ENCODE peak calls at places on chromosome 18, in five cellular contexts. One of them, this sample, is unnamed.

GRCh38 chr18:69186162-69186561 is 214.5 kb upstream of the DOK6 start:
- DNase-seq in lower lobe of right lung: no peak
- DNase-seq in Peyer's patch: no peak
- DNase-seq in iPS DF 6.9: no peak
- DNase-seq in astrocyte of the spinal cord: no peak
- DNase-seq in this sample: no peak

GRCh38 chr18:6058941-6059340 is 163.6 kb upstream of the TMEM200C start:
- DNase-seq in lower lobe of right lung: no peak
- DNase-seq in Peyer's patch: no peak
- DNase-seq in iPS DF 6.9: no peak
- DNase-seq in astrocyte of the spinal cord: peak; percentile 62
- DNase-seq in this sample: no peak

GRCh38 chr18:74040459-74041332 is 106.9 kb downstream of the FBXO15 start:
- DNase-seq in lower lobe of right lung: peak; percentile 60
- DNase-seq in Peyer's patch: peak; percentile 38
- DNase-seq in iPS DF 6.9: no peak
- DNase-seq in astrocyte of the spinal cord: no peak
- DNase-seq in this sample: peak; percentile 5

GRCh38 chr18:31498450-31499156 is 626 bp downstream of the DSG2 start:
- DNase-seq in lower lobe of right lung: no peak
- DNase-seq in Peyer's patch: no peak
- DNase-seq in iPS DF 6.9: no peak
- DNase-seq in astrocyte of the spinal cord: peak; percentile 19
- DNase-seq in this sample: no peak

GRCh38 chr18:34223893-34224422 is 755 bp downstream of the NOL4 start:
- DNase-seq in lower lobe of right lung: no peak
- DNase-seq in Peyer's patch: no peak
- DNase-seq in iPS DF 6.9: no peak
- DNase-seq in astrocyte of the spinal cord: peak; percentile 5
- DNase-seq in this sample: no peak

GRCh38 chr18:37445368-37445767 is 120.2 kb downstream of the CELF4 start:
- DNase-seq in lower lobe of right lung: no peak
- DNase-seq in Peyer's patch: no peak
- DNase-seq in iPS DF 6.9: no peak
- DNase-seq in astrocyte of the spinal cord: no peak
- DNase-seq in this sample: no peak

GRCh38 chr18:56977284-56977683 is 169.6 kb upstream of the BOD1L2 start:
- DNase-seq in lower lobe of right lung: no peak
- DNase-seq in Peyer's patch: no peak
- DNase-seq in iPS DF 6.9: no peak
- DNase-seq in astrocyte of the spinal cord: no peak
- DNase-seq in this sample: no peak

GRCh38 chr18:60549338-60549960 is 176.9 kb upstream of the MC4R start:
- DNase-seq in lower lobe of right lung: no peak
- DNase-seq in Peyer's patch: no peak
- DNase-seq in iPS DF 6.9: peak; percentile 18
- DNase-seq in astrocyte of the spinal cord: peak; percentile 85
- DNase-seq in this sample: peak; percentile 41

GRCh38 chr18:74996055-74996454 is 212.9 kb downstream of the PTGR3 start:
- DNase-seq in lower lobe of right lung: no peak
- DNase-seq in Peyer's patch: no peak
- DNase-seq in iPS DF 6.9: no peak
- DNase-seq in astrocyte of the spinal cord: no peak
- DNase-seq in this sample: no peak

GRCh38 chr18:52311331-52311730 is 28.7 kb upstream of the DCC start:
- DNase-seq in lower lobe of right lung: no peak
- DNase-seq in Peyer's patch: no peak
- DNase-seq in iPS DF 6.9: no peak
- DNase-seq in astrocyte of the spinal cord: no peak
- DNase-seq in this sample: no peak

GRCh38 chr18:35642802-35643201 is 61.3 kb downstream of the GALNT1 start:
- DNase-seq in lower lobe of right lung: no peak
- DNase-seq in Peyer's patch: no peak
- DNase-seq in iPS DF 6.9: no peak
- DNase-seq in astrocyte of the spinal cord: no peak
- DNase-seq in this sample: no peak

GRCh38 chr18:58699551-58699950 is 28.3 kb downstream of the MALT1 start:
- DNase-seq in lower lobe of right lung: no peak
- DNase-seq in Peyer's patch: no peak
- DNase-seq in iPS DF 6.9: no peak
- DNase-seq in astrocyte of the spinal cord: no peak
- DNase-seq in this sample: no peak

GRCh38 chr18:11980148-11980554 is 1.2 kb upstream of the IMPA2 start:
- DNase-seq in lower lobe of right lung: no peak
- DNase-seq in Peyer's patch: no peak
- DNase-seq in iPS DF 6.9: no peak
- DNase-seq in astrocyte of the spinal cord: no peak
- DNase-seq in this sample: no peak

GRCh38 chr18:21391074-21391673 is 149.1 kb downstream of the GREB1L start:
- DNase-seq in lower lobe of right lung: no peak
- DNase-seq in Peyer's patch: no peak
- DNase-seq in iPS DF 6.9: no peak
- DNase-seq in astrocyte of the spinal cord: peak; percentile 61
- DNase-seq in this sample: no peak

GRCh38 chr18:7147399-7147798 is 29.8 kb upstream of the LAMA1 start:
- DNase-seq in lower lobe of right lung: no peak
- DNase-seq in Peyer's patch: no peak
- DNase-seq in iPS DF 6.9: no peak
- DNase-seq in astrocyte of the spinal cord: no peak
- DNase-seq in this sample: no peak

GRCh38 chr18:76414936-76415621 is 80.0 kb downstream of the ZNF516 start:
- DNase-seq in lower lobe of right lung: no peak
- DNase-seq in Peyer's patch: no peak
- DNase-seq in iPS DF 6.9: no peak
- DNase-seq in astrocyte of the spinal cord: no peak
- DNase-seq in this sample: no peak

GRCh38 chr18:70469916-70470315 is 181.1 kb downstream of the SOCS6 start:
- DNase-seq in lower lobe of right lung: no peak
- DNase-seq in Peyer's patch: no peak
- DNase-seq in iPS DF 6.9: no peak
- DNase-seq in astrocyte of the spinal cord: peak; percentile 43
- DNase-seq in this sample: no peak

GRCh38 chr18:8831531-8831930 is 126.2 kb downstream of the MTCL1 start:
- DNase-seq in lower lobe of right lung: no peak
- DNase-seq in Peyer's patch: no peak
- DNase-seq in iPS DF 6.9: no peak
- DNase-seq in astrocyte of the spinal cord: no peak
- DNase-seq in this sample: no peak

DNA sequence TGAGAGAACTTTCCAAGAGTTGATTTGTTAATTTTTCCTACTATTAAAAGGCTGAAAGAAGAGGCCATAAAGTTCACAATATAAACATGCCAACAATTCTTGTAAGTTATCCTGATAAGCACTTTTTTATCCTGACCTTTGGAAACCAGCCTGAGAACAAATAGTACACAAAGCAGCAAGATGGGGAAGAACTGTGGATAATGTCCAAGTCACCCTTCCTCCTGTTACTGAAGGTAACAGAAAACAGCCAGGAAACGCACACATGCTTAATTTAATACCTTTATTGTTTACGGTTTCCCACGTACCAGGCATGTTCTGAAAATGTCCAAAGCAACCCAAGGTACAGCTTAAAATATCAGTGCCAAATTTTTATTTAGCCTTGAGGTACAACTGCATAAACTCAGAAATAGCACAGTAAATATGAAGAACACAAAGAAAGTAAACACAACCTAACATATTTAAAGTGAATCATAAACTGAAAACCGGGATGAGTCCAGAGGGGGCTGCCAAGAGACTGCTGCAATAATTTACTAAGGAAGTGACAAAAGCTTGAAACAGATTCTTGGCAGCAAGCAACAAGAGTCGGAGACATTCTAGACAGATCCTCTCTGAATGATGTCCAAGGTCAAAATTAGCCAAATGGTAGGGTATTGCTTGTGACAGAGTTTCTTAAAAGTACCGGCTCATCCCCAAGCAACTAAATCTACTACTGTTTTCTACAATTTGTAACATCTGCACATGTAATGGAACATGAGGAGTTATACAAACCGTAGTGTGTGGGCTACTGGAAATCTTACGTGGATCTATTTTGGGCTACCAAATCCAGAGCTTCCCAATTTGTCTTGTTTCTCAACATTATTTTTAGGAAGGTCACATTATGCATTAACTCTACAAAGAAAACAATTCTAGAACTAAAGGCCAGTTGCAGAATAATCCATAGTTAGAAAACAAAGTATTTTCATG is 93.2 kb downstream of the CABYR start:
- DNase-seq in lower lobe of right lung: no peak
- DNase-seq in Peyer's patch: no peak
- DNase-seq in iPS DF 6.9: no peak
- DNase-seq in astrocyte of the spinal cord: peak; percentile 33
- DNase-seq in this sample: no peak
- H3K4me3 ChIP-seq in lower lobe of right lung: no peak overlapping the region
- H3K4me3 ChIP-seq in Peyer's patch: no peak overlapping the region
- H3K4me3 ChIP-seq in iPS DF 6.9: no peak overlapping the region
- H3K4me3 ChIP-seq in astrocyte of the spinal cord: no peak overlapping the region
- H3K4me3 ChIP-seq in this sample: no peak overlapping the region

GRCh38 chr18:10064267-10064666 is 150.5 kb downstream of the VAPA start:
- DNase-seq in lower lobe of right lung: no peak
- DNase-seq in Peyer's patch: no peak
- DNase-seq in iPS DF 6.9: no peak
- DNase-seq in astrocyte of the spinal cord: no peak
- DNase-seq in this sample: no peak

GRCh38 chr18:10072659-10073309 is 159.0 kb downstream of the VAPA start:
- DNase-seq in lower lobe of right lung: no peak
- DNase-seq in Peyer's patch: no peak
- DNase-seq in iPS DF 6.9: no peak
- DNase-seq in astrocyte of the spinal cord: peak; percentile 50
- DNase-seq in this sample: no peak

GRCh38 chr18:10070581-10071000 is 156.8 kb downstream of the VAPA start:
- DNase-seq in lower lobe of right lung: no peak
- DNase-seq in Peyer's patch: no peak
- DNase-seq in iPS DF 6.9: no peak
- DNase-seq in astrocyte of the spinal cord: peak; percentile 28
- DNase-seq in this sample: no peak

GRCh38 chr18:10065296-10065695 is 151.5 kb downstream of the VAPA start:
- DNase-seq in lower lobe of right lung: no peak
- DNase-seq in Peyer's patch: no peak
- DNase-seq in iPS DF 6.9: no peak
- DNase-seq in astrocyte of the spinal cord: no peak
- DNase-seq in this sample: no peak

DNA sequence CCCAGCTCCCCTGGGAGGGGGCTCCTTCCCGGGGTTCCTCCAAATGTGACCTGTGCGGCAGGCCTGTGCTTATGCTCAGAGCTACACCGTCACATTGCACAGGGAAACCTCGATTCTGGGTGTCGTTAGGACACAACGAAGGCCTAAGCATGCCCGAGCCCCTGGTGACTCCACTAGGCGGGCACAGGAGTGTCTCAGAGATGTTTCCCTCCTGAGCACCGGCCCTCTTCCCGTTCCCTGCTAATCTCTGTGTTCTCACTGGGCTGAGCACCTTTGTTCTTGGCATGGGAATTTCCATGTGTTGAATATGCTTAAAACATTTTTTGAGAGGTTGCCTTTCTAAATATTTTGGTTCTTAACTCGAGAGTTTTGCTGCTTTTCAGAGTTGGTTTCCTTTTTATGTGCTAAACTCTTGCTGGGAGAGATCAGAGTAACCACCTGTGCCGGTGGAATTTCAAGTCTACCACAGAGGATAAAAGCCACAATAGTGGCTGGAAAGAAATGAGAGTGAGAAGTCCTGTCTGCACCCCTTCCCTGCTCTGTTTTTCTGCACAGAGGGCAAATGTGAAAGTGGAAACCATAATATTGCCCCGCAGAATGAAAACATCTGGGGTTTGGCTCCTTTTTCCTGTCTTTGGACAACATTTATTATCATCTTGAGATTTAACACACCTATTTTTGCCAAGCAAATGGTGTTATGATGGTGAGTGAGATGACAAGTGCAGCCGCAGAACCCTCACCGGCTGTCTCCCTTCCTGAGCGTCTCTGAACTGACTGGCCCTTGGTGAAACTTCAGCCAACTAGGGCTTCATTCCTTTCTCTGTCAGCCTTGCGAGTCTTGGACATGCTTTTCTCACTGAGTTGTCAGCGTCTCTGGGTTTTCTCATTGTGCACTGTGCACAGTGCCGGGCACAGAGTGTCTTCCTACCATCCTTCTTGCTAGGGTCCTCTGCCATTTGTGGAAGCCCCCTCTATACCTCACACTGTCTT is 154.1 kb downstream of the VAPA start:
- DNase-seq in lower lobe of right lung: no peak
- DNase-seq in Peyer's patch: no peak
- DNase-seq in iPS DF 6.9: no peak
- DNase-seq in astrocyte of the spinal cord: no peak
- DNase-seq in this sample: no peak
- H3K4me3 ChIP-seq in lower lobe of right lung: no peak overlapping the region
- H3K4me3 ChIP-seq in Peyer's patch: no peak overlapping the region
- H3K4me3 ChIP-seq in iPS DF 6.9: no peak overlapping the region
- H3K4me3 ChIP-seq in astrocyte of the spinal cord: no peak overlapping the region
- H3K4me3 ChIP-seq in this sample: no peak overlapping the region

GRCh38 chr18:46034230-46034629 is 37.8 kb downstream of the PSTPIP2 start:
- DNase-seq in lower lobe of right lung: no peak
- DNase-seq in Peyer's patch: no peak
- DNase-seq in iPS DF 6.9: no peak
- DNase-seq in astrocyte of the spinal cord: peak; percentile 63
- DNase-seq in this sample: no peak

DNA sequence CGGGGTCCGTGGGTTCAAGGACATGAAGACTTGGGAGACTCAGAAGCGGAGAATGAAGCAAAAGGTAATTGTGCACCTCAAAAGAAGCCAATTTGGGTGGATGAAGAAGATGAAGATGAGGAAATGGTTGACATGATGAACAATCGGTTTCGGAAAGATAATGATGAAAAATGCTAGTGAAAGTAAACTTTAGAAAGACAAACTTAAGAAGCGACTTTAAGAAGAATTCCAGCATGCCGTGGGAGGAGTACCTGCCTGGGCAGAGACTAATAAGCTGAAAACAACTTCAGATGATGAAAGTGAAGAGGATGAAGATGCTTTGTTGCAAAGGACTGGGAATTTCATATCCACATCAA is 43.5 kb downstream of the PSTPIP2 start:
- DNase-seq in lower lobe of right lung: no peak
- DNase-seq in Peyer's patch: no peak
- DNase-seq in iPS DF 6.9: no peak
- DNase-seq in astrocyte of the spinal cord: no peak
- DNase-seq in this sample: no peak
- H3K4me3 ChIP-seq in lower lobe of right lung: peak overlapping the region; percentile 59
- H3K4me3 ChIP-seq in Peyer's patch: peak overlapping the region; percentile 46
- H3K4me3 ChIP-seq in iPS DF 6.9: peak overlapping the region; percentile 20
- H3K4me3 ChIP-seq in astrocyte of the spinal cord: peak overlapping the region; percentile 47
- H3K4me3 ChIP-seq in this sample: peak overlapping the region; percentile 30

DNA sequence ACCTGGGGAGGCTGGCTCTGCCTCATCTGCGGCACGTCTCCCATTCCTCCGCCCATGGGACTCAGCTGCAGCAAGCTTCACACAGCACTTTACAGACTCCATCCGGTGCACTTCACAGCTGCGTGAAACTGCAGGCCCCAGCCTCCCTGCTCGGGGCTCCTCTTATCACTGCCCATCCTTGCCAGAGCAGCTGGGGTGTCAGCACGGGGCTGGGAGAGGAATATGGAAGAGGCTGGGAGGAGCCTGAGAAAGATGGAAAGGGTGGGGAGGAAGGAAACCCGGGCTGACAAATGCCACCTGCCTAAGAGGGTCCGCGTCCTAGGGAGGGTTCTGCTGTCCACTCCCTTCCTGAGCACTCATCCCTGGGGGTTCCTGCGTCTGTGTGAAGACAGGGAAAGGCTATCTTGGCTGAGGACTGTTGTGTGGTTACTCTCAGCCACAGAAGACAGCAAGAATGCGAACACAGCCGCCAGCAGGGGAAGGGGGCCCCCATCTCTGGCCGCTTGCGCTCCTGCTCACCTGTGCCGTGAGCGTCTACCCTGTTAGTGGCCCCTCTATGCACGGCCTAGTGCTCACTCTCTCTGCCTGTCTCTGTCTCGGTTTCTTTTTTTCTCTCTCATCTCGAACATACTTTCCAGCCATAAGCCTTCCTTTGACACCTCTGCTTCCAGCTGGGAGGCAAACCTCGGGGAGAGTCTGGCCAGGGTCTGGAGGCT is 206.9 kb upstream of the APCDD1 start:
- DNase-seq in lower lobe of right lung: no peak
- DNase-seq in Peyer's patch: no peak
- DNase-seq in iPS DF 6.9: no peak
- DNase-seq in astrocyte of the spinal cord: no peak
- DNase-seq in this sample: no peak
- H3K4me3 ChIP-seq in lower lobe of right lung: no peak overlapping the region
- H3K4me3 ChIP-seq in Peyer's patch: no peak overlapping the region
- H3K4me3 ChIP-seq in iPS DF 6.9: no peak overlapping the region
- H3K4me3 ChIP-seq in astrocyte of the spinal cord: no peak overlapping the region
- H3K4me3 ChIP-seq in this sample: no peak overlapping the region